ENCODE peak calls at places on chromosomes 11 and 22, in five cellular contexts. V, G, J, U and C are unnamed samples.

GRCh38 chr22:37623075-37624016 is 14.7 kb downstream of the GGA1 start:
- DNase-seq in U (no peak), J (no peak), G (peak; percentile 75), V (peak; percentile 65), C (peak; percentile 85)

GRCh38 chr11:44519989-44520737 is 45.3 kb upstream of the CD82 start:
- DNase-seq in G (peak; percentile 80), U (peak; percentile 25), J (no peak), V (peak; percentile 17), C (no peak)

GRCh38 chr11:45796461-45796861 is 8.5 kb upstream of the SLC35C1 start:
- DNase-seq in J (no peak), U (no peak), V (no peak), G (no peak), C (no peak)

GRCh38 chr22:49290286-49290685 is 537.4 kb downstream of the BRD1 start:
- DNase-seq in V (no peak), J (no peak), G (peak; percentile 12), U (peak; percentile 7), C (no peak)

GRCh38 chr22:23874871-23875270 is 17.2 kb downstream of the SLC2A11 start:
- DNase-seq in U (no peak), V (no peak), G (no peak), J (no peak), C (no peak)

GRCh38 chr11:198236-198806 is 5.4 kb downstream of the SCGB1C1 start:
- DNase-seq in U (peak; percentile 17), J (no peak), G (peak; percentile 11), V (no peak), C (peak; percentile 57)

GRCh38 chr22:28075260-28075981 is 156.4 kb upstream of the PITPNB start:
- DNase-seq in J (peak; percentile 56), U (peak; percentile 63), V (peak; percentile 65), G (peak; percentile 20), C (no peak)

GRCh38 chr11:94784884-94785283 is 16.7 kb downstream of the AMOTL1 start:
- DNase-seq in J (no peak), G (no peak), V (no peak), U (no peak), C (no peak)

GRCh38 chr11:42237701-42238235 is 778.3 kb upstream of the LRRC4C start:
- DNase-seq in J (no peak), U (no peak), G (no peak), V (no peak), C (no peak)

DNA sequence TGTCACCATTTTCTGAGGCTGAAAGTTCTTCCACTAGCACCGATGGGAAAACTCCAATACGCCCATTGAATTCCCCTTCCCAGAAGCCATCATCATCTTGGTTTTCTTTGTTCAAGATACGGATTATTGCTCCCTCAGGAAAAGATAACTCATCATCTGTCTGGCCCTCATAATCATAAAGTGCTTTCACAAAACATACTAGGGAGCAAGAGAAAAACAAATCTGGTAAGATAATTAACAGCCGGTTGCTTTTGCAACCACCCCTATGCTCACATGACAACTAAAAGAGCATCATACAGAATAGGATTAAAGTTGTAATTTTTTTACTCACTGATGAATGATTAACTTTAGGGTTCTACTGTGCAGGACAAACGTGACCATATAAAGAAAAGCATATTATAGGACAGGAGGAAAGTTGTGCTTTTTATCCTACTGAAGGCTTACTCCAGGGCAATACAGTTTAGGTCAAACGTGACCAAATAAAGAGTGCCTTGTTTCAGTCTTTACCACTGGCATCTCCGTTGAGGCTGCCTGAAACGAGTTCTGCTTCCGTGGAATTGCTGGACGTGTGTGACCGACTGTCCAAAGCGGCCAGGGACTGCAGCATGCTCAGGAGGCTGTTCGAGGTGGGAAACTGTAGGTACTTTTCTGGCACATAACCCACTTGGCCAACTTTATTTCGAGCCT is 28.6 kb downstream of the ATG16L2 start:
- DNase-seq in J (no peak), G (no peak), U (no peak), V (no peak), C (no peak)
- H3K4me3 ChIP-seq in J (no peak overlapping the region), G (no peak overlapping the region), U (no peak overlapping the region), V (no peak overlapping the region), C (no peak overlapping the region)

GRCh38 chr11:2846056-2846455 is 39.5 kb downstream of the CDKN1C start:
- DNase-seq in V (no peak), G (no peak), J (no peak), U (no peak), C (no peak)
- H3K4me1 ChIP-seq in V (no peaks in the 10 kb centered on the region), G (no peaks in the 10 kb centered on the region), J (no peaks in the 10 kb centered on the region), U (no peaks in the 10 kb centered on the region), C (no peaks in the 10 kb centered on the region)

GRCh38 chr22:46795845-46796565 is 33.6 kb downstream of the TBC1D22A start:
- DNase-seq in G (peak; percentile 9), J (no peak), V (no peak), U (no peak), C (no peak)

GRCh38 chr22:46798366-46799057 is 36.1 kb downstream of the TBC1D22A start:
- DNase-seq in J (no peak), V (peak; percentile 78), G (peak; percentile 86), U (peak; percentile 66), C (peak; percentile 93)

GRCh38 chr22:46796566-46797195 is 34.2 kb downstream of the TBC1D22A start:
- DNase-seq in J (no peak), U (no peak), G (no peak), V (no peak), C (no peak)

GRCh38 chr22:46798041-46798365 is 35.6 kb downstream of the TBC1D22A start:
- DNase-seq in U (no peak), J (no peak), G (no peak), V (no peak), C (no peak)

DNA sequence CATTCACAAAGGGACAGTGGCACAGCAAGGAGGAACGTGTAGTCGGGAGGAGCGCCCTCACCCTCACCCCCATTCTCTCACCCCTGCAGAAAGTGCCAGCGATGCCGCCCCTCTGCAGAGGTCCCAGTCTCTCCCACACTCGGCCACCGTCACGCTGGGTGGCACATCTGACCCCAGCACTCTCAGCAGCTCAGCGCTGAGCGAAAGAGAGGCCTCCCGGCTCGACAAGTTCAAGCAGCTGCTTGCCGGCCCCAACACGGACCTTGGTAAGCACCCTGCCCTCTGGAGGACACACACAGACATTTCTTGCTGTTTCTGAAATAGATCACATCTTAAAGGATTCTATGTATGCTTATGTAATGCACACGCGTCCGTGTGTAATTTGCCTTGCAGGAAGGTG is 34.9 kb downstream of the TBC1D22A start:
- DNase-seq in U (no peak), J (no peak), G (no peak), V (no peak), C (no peak)
- TF ChIP-seq CTCF in U (no peak), J (no peak), G (no peak), V (peak; percentile 12), C (no peak)

GRCh38 chr11:75980031-75980430 is 165.0 kb downstream of the UVRAG start:
- DNase-seq in J (no peak), U (no peak), V (no peak), G (no peak), C (no peak)
- H3K4me3 ChIP-seq in J (no peak overlapping the region), U (no peak overlapping the region), V (no peak overlapping the region), G (no peak overlapping the region), C (no peak overlapping the region)

GRCh38 chr11:120211522-120212258 is 858 bp downstream of the OAF start:
- DNase-seq in U (no peak), J (no peak), G (no peak), V (no peak), C (no peak)
- H3K4me1 ChIP-seq in U (no peaks in the 10 kb centered on the region), J (peaks cover 17% of the 10 kb centered on the region), G (peaks cover 30% of the 10 kb centered on the region), V (no peaks in the 10 kb centered on the region), C (peaks cover 24% of the 10 kb centered on the region)